ENCODE peak calls at places on chromosomes 2 and 18, in six cellular contexts. One of them, this sample, is unnamed.

GRCh38 chr2:43273477-43273876 is 47.1 kb upstream of the ZFP36L2 start:
- DNase-seq in foreskin fibroblast: peak; percentile 48
- DNase-seq in activated CD8-positive, alpha-beta T cell treated with anti-CD3 and anti-CD28 coated beads for 36 hours: peak; percentile 44
- DNase-seq in CD8-positive, alpha-beta memory T cell: no peak
- DNase-seq in frontal cortex: no peak
- DNase-seq in GM20000: no peak
- DNase-seq in this sample: no peak

GRCh38 chr2:237472909-237473308 is 14.1 kb upstream of the MLPH start:
- DNase-seq in foreskin fibroblast: no peak
- DNase-seq in activated CD8-positive, alpha-beta T cell treated with anti-CD3 and anti-CD28 coated beads for 36 hours: no peak
- DNase-seq in CD8-positive, alpha-beta memory T cell: no peak
- DNase-seq in frontal cortex: no peak
- DNase-seq in GM20000: no peak
- DNase-seq in this sample: no peak

GRCh38 chr2:220162320-220162719 is 534.9 kb downstream of the SLC4A3 start:
- DNase-seq in foreskin fibroblast: peak; percentile 35
- DNase-seq in activated CD8-positive, alpha-beta T cell treated with anti-CD3 and anti-CD28 coated beads for 36 hours: no peak
- DNase-seq in CD8-positive, alpha-beta memory T cell: no peak
- DNase-seq in frontal cortex: no peak
- DNase-seq in GM20000: no peak
- DNase-seq in this sample: no peak

GRCh38 chr2:110713508-110714362 is 18.6 kb upstream of the ACOXL start:
- DNase-seq in foreskin fibroblast: no peak
- DNase-seq in activated CD8-positive, alpha-beta T cell treated with anti-CD3 and anti-CD28 coated beads for 36 hours: peak; percentile 44
- DNase-seq in CD8-positive, alpha-beta memory T cell: no peak
- DNase-seq in frontal cortex: no peak
- DNase-seq in GM20000: no peak
- DNase-seq in this sample: no peak

GRCh38 chr2:112141623-112142001 is 3.4 kb downstream of the FBLN7 start:
- DNase-seq in foreskin fibroblast: no peak
- DNase-seq in activated CD8-positive, alpha-beta T cell treated with anti-CD3 and anti-CD28 coated beads for 36 hours: no peak
- DNase-seq in CD8-positive, alpha-beta memory T cell: no peak
- DNase-seq in frontal cortex: no peak
- DNase-seq in GM20000: no peak
- DNase-seq in this sample: no peak

GRCh38 chr2:67879586-67880290 is 183.1 kb downstream of the C1D start:
- DNase-seq in foreskin fibroblast: peak; percentile 67
- DNase-seq in activated CD8-positive, alpha-beta T cell treated with anti-CD3 and anti-CD28 coated beads for 36 hours: no peak
- DNase-seq in CD8-positive, alpha-beta memory T cell: no peak
- DNase-seq in frontal cortex: no peak
- DNase-seq in GM20000: no peak
- DNase-seq in this sample: no peak

GRCh38 chr18:57748770-57749603 is 54.1 kb downstream of the ATP8B1 start:
- DNase-seq in foreskin fibroblast: peak; percentile 52
- DNase-seq in activated CD8-positive, alpha-beta T cell treated with anti-CD3 and anti-CD28 coated beads for 36 hours: no peak
- DNase-seq in CD8-positive, alpha-beta memory T cell: no peak
- DNase-seq in frontal cortex: no peak
- DNase-seq in GM20000: peak; percentile 40
- DNase-seq in this sample: no peak

GRCh38 chr2:100104718-100105677 is 37.4 kb downstream of the AFF3 start:
- DNase-seq in foreskin fibroblast: no peak
- DNase-seq in activated CD8-positive, alpha-beta T cell treated with anti-CD3 and anti-CD28 coated beads for 36 hours: no peak
- DNase-seq in CD8-positive, alpha-beta memory T cell: peak; percentile 3
- DNase-seq in frontal cortex: peak; percentile 75
- DNase-seq in GM20000: peak; percentile 50
- DNase-seq in this sample: peak; percentile 69

GRCh38 chr2:147485210-147485851 is 359.5 kb upstream of the ACVR2A start:
- DNase-seq in foreskin fibroblast: no peak
- DNase-seq in activated CD8-positive, alpha-beta T cell treated with anti-CD3 and anti-CD28 coated beads for 36 hours: no peak
- DNase-seq in CD8-positive, alpha-beta memory T cell: no peak
- DNase-seq in frontal cortex: no peak
- DNase-seq in GM20000: no peak
- DNase-seq in this sample: no peak

GRCh38 chr18:26655614-26656400 is 107.5 kb upstream of the KCTD1 start:
- DNase-seq in foreskin fibroblast: peak; percentile 53
- DNase-seq in activated CD8-positive, alpha-beta T cell treated with anti-CD3 and anti-CD28 coated beads for 36 hours: no peak
- DNase-seq in CD8-positive, alpha-beta memory T cell: no peak
- DNase-seq in frontal cortex: peak; percentile 37
- DNase-seq in GM20000: no peak
- DNase-seq in this sample: peak; percentile 56

GRCh38 chr2:180394305-180394704 is 387.2 kb upstream of the CWC22 start:
- DNase-seq in foreskin fibroblast: no peak
- DNase-seq in activated CD8-positive, alpha-beta T cell treated with anti-CD3 and anti-CD28 coated beads for 36 hours: no peak
- DNase-seq in CD8-positive, alpha-beta memory T cell: no peak
- DNase-seq in frontal cortex: no peak
- DNase-seq in GM20000: no peak
- DNase-seq in this sample: no peak

GRCh38 chr2:241613018-241613780 is 23.8 kb downstream of the THAP4 start:
- DNase-seq in foreskin fibroblast: no peak
- DNase-seq in activated CD8-positive, alpha-beta T cell treated with anti-CD3 and anti-CD28 coated beads for 36 hours: no peak
- DNase-seq in CD8-positive, alpha-beta memory T cell: no peak
- DNase-seq in frontal cortex: no peak
- DNase-seq in GM20000: no peak
- DNase-seq in this sample: no peak

GRCh38 chr18:62773691-62774090 is 58.4 kb downstream of the PHLPP1 start:
- DNase-seq in foreskin fibroblast: no peak
- DNase-seq in activated CD8-positive, alpha-beta T cell treated with anti-CD3 and anti-CD28 coated beads for 36 hours: no peak
- DNase-seq in CD8-positive, alpha-beta memory T cell: no peak
- DNase-seq in frontal cortex: no peak
- DNase-seq in GM20000: no peak
- DNase-seq in this sample: no peak

GRCh38 chr18:26088482-26088881 is 1.9 kb downstream of the SS18 start:
- DNase-seq in foreskin fibroblast: no peak
- DNase-seq in activated CD8-positive, alpha-beta T cell treated with anti-CD3 and anti-CD28 coated beads for 36 hours: no peak
- DNase-seq in CD8-positive, alpha-beta memory T cell: no peak
- DNase-seq in frontal cortex: peak; percentile 14
- DNase-seq in GM20000: no peak
- DNase-seq in this sample: peak; percentile 5

GRCh38 chr2:193505620-193506019 is 1310.9 kb upstream of the TMEFF2 start:
- DNase-seq in foreskin fibroblast: no peak
- DNase-seq in activated CD8-positive, alpha-beta T cell treated with anti-CD3 and anti-CD28 coated beads for 36 hours: no peak
- DNase-seq in CD8-positive, alpha-beta memory T cell: no peak
- DNase-seq in frontal cortex: no peak
- DNase-seq in GM20000: peak; percentile 17
- DNase-seq in this sample: no peak

GRCh38 chr2:236171213-236172201 is 3.3 kb upstream of the GBX2 start:
- DNase-seq in foreskin fibroblast: no peak
- DNase-seq in activated CD8-positive, alpha-beta T cell treated with anti-CD3 and anti-CD28 coated beads for 36 hours: no peak
- DNase-seq in CD8-positive, alpha-beta memory T cell: no peak
- DNase-seq in frontal cortex: peak; percentile 60
- DNase-seq in GM20000: peak; percentile 39
- DNase-seq in this sample: peak; percentile 30

This sample was measured in AG08396.